ENCODE peak calls at places on chromosomes 11 and 22, in nine cellular contexts. V is left ventricle myocardium inferior; Z is CD8-positive, alpha-beta T cell; E is endothelial cell of umbilical vein; L is spleen; B is A549; C is ovary; X is mammary epithelial cell; Y is endodermal cell. P is an unnamed sample.

GRCh38 chr11:102853956-102854355 is 10.5 kb upstream of the MMP3 start:
- DNase-seq in Y (no peak), L (no peak), Z (no peak), V (no peak), C (no peak), E (no peak), B (no peak), X (peak; percentile 75), P (peak; percentile 25)

GRCh38 chr11:9030601-9031000 is 26.8 kb upstream of the NRIP3 start:
- DNase-seq in Y (no peak), Z (no peak), B (no peak), X (peak; percentile 12), L (no peak), C (no peak), V (no peak), E (no peak), P (no peak)

GRCh38 chr11:43969543-43969942 is 27.1 kb downstream of the C11orf96 start:
- DNase-seq in C (no peak), V (peak; percentile 55), X (no peak), Z (no peak), Y (no peak), B (no peak), E (no peak), L (no peak), P (no peak)

GRCh38 chr22:38599466-38599865 is 29.5 kb upstream of the DMC1 start:
- DNase-seq in Y (no peak), C (no peak), E (no peak), Z (no peak), B (no peak), V (no peak), L (no peak), X (no peak), P (no peak)

GRCh38 chr22:47001288-47001687 is 238.8 kb downstream of the TBC1D22A start:
- DNase-seq in E (no peak), Z (no peak), X (no peak), L (no peak), V (no peak), B (no peak), Y (no peak), C (no peak), P (no peak)

GRCh38 chr11:32178692-32179091 is 87.8 kb downstream of the RCN1 start:
- DNase-seq in Y (no peak), E (no peak), Z (no peak), V (no peak), X (no peak), B (no peak), C (no peak), L (no peak), P (no peak)

GRCh38 chr11:116336540-116336939 is 436.2 kb downstream of the BUD13 start:
- DNase-seq in X (no peak), Y (peak; percentile 11), C (no peak), L (no peak), B (no peak), Z (no peak), V (no peak), E (no peak), P (no peak)

GRCh38 chr11:88035271-88035670 is 140.0 kb downstream of the RAB38 start:
- DNase-seq in B (no peak), X (peak; percentile 50), L (no peak), Z (no peak), V (no peak), Y (no peak), C (no peak), E (no peak), P (no peak)

GRCh38 chr11:96000064-96000463 is 76.2 kb upstream of the MTMR2 start:
- DNase-seq in B (no peak), L (no peak), X (no peak), C (no peak), Y (no peak), E (peak; percentile 13), Z (no peak), V (no peak), P (no peak)

GRCh38 chr11:111765320-111765983 is 737 bp downstream of the PPP2R1B start:
- DNase-seq in L (no peak), X (peak; percentile 16), C (no peak), E (peak; percentile 37), V (no peak), Z (no peak), B (no peak), Y (no peak), P (no peak)

GRCh38 chr11:122115520-122116343 is at the start of gene BLID:
- DNase-seq in B (peak; percentile 31), Y (peak; percentile 89), Z (no peak), X (no peak), E (peak; percentile 39), V (peak; percentile 30), L (no peak), C (no peak), P (no peak)

GRCh38 chr11:128470081-128470480 is 117.3 kb downstream of the ETS1 start:
- DNase-seq in Y (no peak), E (no peak), L (no peak), C (no peak), B (no peak), X (no peak), V (no peak), Z (peak; percentile 78), P (no peak)

GRCh38 chr11:12245091-12245490 is 132.3 kb upstream of the PARVA start:
- DNase-seq in C (no peak), B (no peak), E (no peak), L (no peak), Y (no peak), X (no peak), Z (no peak), V (no peak), P (no peak)

GRCh38 chr11:125449586-125449985 is 46.5 kb downstream of the FEZ1 start:
- DNase-seq in L (no peak), V (no peak), B (no peak), X (no peak), Y (peak; percentile 15), E (no peak), C (no peak), Z (no peak), P (no peak)

GRCh38 chr22:19988965-19989724 is 27.5 kb downstream of the ARVCF start:
- DNase-seq in C (no peak), V (no peak), X (no peak), Y (no peak), L (no peak), E (no peak), B (no peak), Z (peak; percentile 5), P (no peak)

GRCh38 chr22:36397767-36398093 is 10.0 kb upstream of the MYH9 start:
- DNase-seq in X (no peak), E (no peak), Y (no peak), C (no peak), Z (no peak), L (no peak), B (no peak), V (no peak), P (no peak)

GRCh38 chr11:6943131-6943530 is 16.9 kb downstream of the ZNF215 start:
- DNase-seq in C (no peak), Y (no peak), E (no peak), L (no peak), V (no peak), B (no peak), Z (no peak), X (no peak), P (no peak)

GRCh38 chr11:44848203-44848962 is 102.3 kb downstream of the TP53I11 start:
- DNase-seq in Z (no peak), X (no peak), V (no peak), E (no peak), L (no peak), Y (peak; percentile 90), C (no peak), B (no peak), P (no peak)

DNA sequence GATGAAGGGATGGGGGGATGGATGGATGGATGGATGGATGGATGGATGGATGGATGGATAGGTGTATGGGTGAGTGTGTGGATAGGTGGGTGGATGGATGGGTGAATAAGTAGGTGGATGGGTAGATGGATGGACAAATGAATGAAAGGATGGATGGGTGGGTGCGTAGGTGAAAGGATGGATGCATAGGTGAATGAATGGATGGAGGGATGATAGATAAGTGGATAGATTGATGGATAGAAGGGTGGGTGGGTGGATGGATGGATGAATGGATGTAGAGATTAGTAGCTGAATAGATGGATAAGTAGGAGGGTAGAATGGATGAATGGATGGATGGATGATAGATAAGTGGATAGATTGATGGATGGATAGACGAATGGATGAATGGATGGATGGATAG is 152.7 kb downstream of the MN1 start:
- DNase-seq in Y (no peak), Z (no peak), C (no peak), X (no peak), V (no peak), L (no peak), B (no peak), E (no peak), P (no peak)
- H3K4me1 ChIP-seq in Y (no peaks in the 10 kb centered on the region), Z (no peaks in the 10 kb centered on the region), C (peaks cover 6% of the 10 kb centered on the region), X (no peaks in the 10 kb centered on the region), V (peaks cover 26% of the 10 kb centered on the region), L (no peaks in the 10 kb centered on the region), B (no peaks in the 10 kb centered on the region), E (no peaks in the 10 kb centered on the region), P (no peaks in the 10 kb centered on the region)

GRCh38 chr22:49091917-49092545 is 735.6 kb downstream of the BRD1 start:
- DNase-seq in C (no peak), L (peak; percentile 38), X (no peak), E (no peak), B (no peak), Y (no peak), Z (no peak), V (no peak), P (no peak)
- H3K9me3 ChIP-seq in C (no peaks in the 10 kb centered on the region), L (no peaks in the 10 kb centered on the region), X (peaks cover 65% of the 10 kb centered on the region), E (peaks cover 10% of the 10 kb centered on the region), B (no peaks in the 10 kb centered on the region), Y (no peaks in the 10 kb centered on the region), Z (no peaks in the 10 kb centered on the region), V (no peaks in the 10 kb centered on the region), P (no peaks in the 10 kb centered on the region)

DNA sequence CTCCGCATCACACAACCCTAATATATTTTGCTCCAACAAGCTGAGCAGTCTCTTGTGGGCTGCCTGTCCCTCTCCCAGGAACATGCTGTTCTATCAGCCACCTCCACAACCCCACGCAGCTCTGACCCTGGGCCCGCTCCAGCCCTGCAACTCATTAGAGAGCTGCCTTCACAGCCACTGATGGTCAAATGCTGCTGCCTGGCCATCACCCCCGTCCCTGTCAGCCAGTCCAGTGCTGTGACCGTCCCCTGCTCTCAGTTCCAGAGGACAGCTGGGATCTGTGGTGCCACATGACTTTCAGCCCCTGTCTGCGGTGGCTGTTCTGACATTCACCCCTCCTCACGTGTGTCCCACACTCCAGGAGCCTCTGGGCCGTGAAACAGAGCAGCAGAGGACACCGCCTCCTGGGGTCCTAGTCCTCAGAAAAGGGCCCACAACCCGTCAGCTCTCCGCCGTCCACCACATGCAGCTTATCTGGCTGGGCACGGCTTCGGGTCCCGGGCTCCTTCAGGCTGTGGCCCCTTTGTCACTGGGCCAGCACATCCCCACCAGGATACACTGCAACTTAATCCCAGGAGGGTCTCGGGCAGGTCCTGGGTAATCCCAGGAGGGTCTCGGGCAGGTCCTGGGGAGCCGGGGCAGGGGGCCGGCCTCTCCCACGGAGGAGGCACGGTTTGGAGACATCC is 14.9 kb downstream of the CRELD2 start:
- DNase-seq in E (no peak), X (no peak), L (peak; percentile 83), Z (no peak), C (peak; percentile 73), V (peak; percentile 82), B (no peak), Y (no peak), P (no peak)
- H3K4me3 ChIP-seq in E (no peak overlapping the region), X (no peak overlapping the region), L (no peak overlapping the region), Z (no peak overlapping the region), C (no peak overlapping the region), V (peak overlapping the region; percentile 67), B (no peak overlapping the region), Y (no peak overlapping the region), P (no peak overlapping the region)

GRCh38 chr11:105723269-105723668 is 113.4 kb downstream of the GRIA4 start:
- DNase-seq in L (no peak), X (no peak), E (no peak), Z (no peak), C (no peak), Y (no peak), B (no peak), V (no peak), P (no peak)
- H3K4me1 ChIP-seq in L (no peaks in the 10 kb centered on the region), X (no peaks in the 10 kb centered on the region), E (peaks cover 3% of the 10 kb centered on the region), Z (no peaks in the 10 kb centered on the region), C (no peaks in the 10 kb centered on the region), Y (no peaks in the 10 kb centered on the region), B (no peaks in the 10 kb centered on the region), V (no peaks in the 10 kb centered on the region), P (no peaks in the 10 kb centered on the region)